ENCODE peak calls at places on chromosomes 6 and 20, in eight cellular contexts. One of them, this sample, is unnamed.

GRCh38 chr6:26232950-26233607 is 131.9 kb upstream of the BTN3A2 start:
- DNase-seq in pancreas: no peak
- DNase-seq in CD8-positive, alpha-beta memory T cell: peak; percentile 23
- DNase-seq in GM23248: no peak
- DNase-seq in adrenal gland: no peak
- DNase-seq in thoracic aorta: no peak
- DNase-seq in uterus: no peak
- DNase-seq in psoas muscle: no peak
- DNase-seq in this sample: no peak

GRCh38 chr20:31569163-31570020 is 35.7 kb upstream of the ID1 start:
- DNase-seq in pancreas: peak; percentile 59
- DNase-seq in CD8-positive, alpha-beta memory T cell: peak; percentile 49
- DNase-seq in GM23248: peak; percentile 80
- DNase-seq in adrenal gland: peak; percentile 50
- DNase-seq in thoracic aorta: no peak
- DNase-seq in uterus: peak; percentile 62
- DNase-seq in psoas muscle: peak; percentile 72
- DNase-seq in this sample: peak; percentile 75

GRCh38 chr6:8579372-8579771 is 144.0 kb upstream of the SLC35B3 start:
- DNase-seq in pancreas: no peak
- DNase-seq in CD8-positive, alpha-beta memory T cell: no peak
- DNase-seq in GM23248: no peak
- DNase-seq in adrenal gland: no peak
- DNase-seq in thoracic aorta: no peak
- DNase-seq in uterus: no peak
- DNase-seq in psoas muscle: no peak
- DNase-seq in this sample: no peak

GRCh38 chr6:28683945-28684538 is 158.4 kb downstream of the GPX5 start:
- DNase-seq in pancreas: no peak
- DNase-seq in CD8-positive, alpha-beta memory T cell: no peak
- DNase-seq in GM23248: peak; percentile 73
- DNase-seq in adrenal gland: peak; percentile 11
- DNase-seq in thoracic aorta: no peak
- DNase-seq in uterus: no peak
- DNase-seq in psoas muscle: no peak
- DNase-seq in this sample: no peak

GRCh38 chr6:170034294-170034693 is 256.6 kb downstream of the DLL1 start:
- DNase-seq in pancreas: peak; percentile 39
- DNase-seq in CD8-positive, alpha-beta memory T cell: no peak
- DNase-seq in GM23248: no peak
- DNase-seq in adrenal gland: peak; percentile 4
- DNase-seq in thoracic aorta: no peak
- DNase-seq in uterus: no peak
- DNase-seq in psoas muscle: no peak
- DNase-seq in this sample: peak; percentile 48

GRCh38 chr6:5087389-5087788 is 2.2 kb downstream of the PPP1R3G start:
- DNase-seq in pancreas: no peak
- DNase-seq in CD8-positive, alpha-beta memory T cell: no peak
- DNase-seq in GM23248: no peak
- DNase-seq in adrenal gland: peak; percentile 50
- DNase-seq in thoracic aorta: no peak
- DNase-seq in uterus: no peak
- DNase-seq in psoas muscle: peak; percentile 61
- DNase-seq in this sample: peak; percentile 71

GRCh38 chr6:168116975-168117899 is 38.2 kb upstream of the FRMD1 start:
- DNase-seq in pancreas: no peak
- DNase-seq in CD8-positive, alpha-beta memory T cell: no peak
- DNase-seq in GM23248: no peak
- DNase-seq in adrenal gland: peak; percentile 1
- DNase-seq in thoracic aorta: no peak
- DNase-seq in uterus: peak; percentile 7
- DNase-seq in psoas muscle: no peak
- DNase-seq in this sample: no peak

GRCh38 chr6:6315660-6316059 is 4.8 kb downstream of the F13A1 start:
- DNase-seq in pancreas: no peak
- DNase-seq in CD8-positive, alpha-beta memory T cell: no peak
- DNase-seq in GM23248: peak; percentile 58
- DNase-seq in adrenal gland: peak; percentile 37
- DNase-seq in thoracic aorta: no peak
- DNase-seq in uterus: peak; percentile 30
- DNase-seq in psoas muscle: no peak
- DNase-seq in this sample: no peak

GRCh38 chr6:15741405-15741804 is 78.6 kb upstream of the DTNBP1 start:
- DNase-seq in pancreas: no peak
- DNase-seq in CD8-positive, alpha-beta memory T cell: no peak
- DNase-seq in GM23248: no peak
- DNase-seq in adrenal gland: no peak
- DNase-seq in thoracic aorta: no peak
- DNase-seq in uterus: no peak
- DNase-seq in psoas muscle: no peak
- DNase-seq in this sample: no peak

GRCh38 chr6:26124550-26125014 is 37.4 kb downstream of the HFE start:
- DNase-seq in pancreas: no peak
- DNase-seq in CD8-positive, alpha-beta memory T cell: no peak
- DNase-seq in GM23248: peak; percentile 30
- DNase-seq in adrenal gland: no peak
- DNase-seq in thoracic aorta: no peak
- DNase-seq in uterus: no peak
- DNase-seq in psoas muscle: no peak
- DNase-seq in this sample: no peak

GRCh38 chr6:150720774-150721233 is 121.1 kb downstream of the PLEKHG1 start:
- DNase-seq in pancreas: no peak
- DNase-seq in CD8-positive, alpha-beta memory T cell: no peak
- DNase-seq in GM23248: peak; percentile 6
- DNase-seq in adrenal gland: no peak
- DNase-seq in thoracic aorta: no peak
- DNase-seq in uterus: no peak
- DNase-seq in psoas muscle: no peak
- DNase-seq in this sample: no peak

GRCh38 chr6:88899569-88900316 is 63.7 kb downstream of the RNGTT start:
- DNase-seq in pancreas: no peak
- DNase-seq in CD8-positive, alpha-beta memory T cell: no peak
- DNase-seq in GM23248: no peak
- DNase-seq in adrenal gland: no peak
- DNase-seq in thoracic aorta: no peak
- DNase-seq in uterus: no peak
- DNase-seq in psoas muscle: no peak
- DNase-seq in this sample: no peak

GRCh38 chr20:14609328-14610221 is 272.2 kb upstream of the FLRT3 start:
- DNase-seq in pancreas: no peak
- DNase-seq in CD8-positive, alpha-beta memory T cell: no peak
- DNase-seq in GM23248: no peak
- DNase-seq in adrenal gland: no peak
- DNase-seq in thoracic aorta: no peak
- DNase-seq in uterus: no peak
- DNase-seq in psoas muscle: no peak
- DNase-seq in this sample: no peak

GRCh38 chr20:10492065-10492464 is 57.0 kb downstream of the SLX4IP start:
- DNase-seq in pancreas: no peak
- DNase-seq in CD8-positive, alpha-beta memory T cell: no peak
- DNase-seq in GM23248: peak; percentile 51
- DNase-seq in adrenal gland: no peak
- DNase-seq in thoracic aorta: no peak
- DNase-seq in uterus: no peak
- DNase-seq in psoas muscle: no peak
- DNase-seq in this sample: no peak

GRCh38 chr20:8161262-8162071 is 29.4 kb downstream of the PLCB1 start:
- DNase-seq in pancreas: no peak
- DNase-seq in CD8-positive, alpha-beta memory T cell: no peak
- DNase-seq in GM23248: peak; percentile 77
- DNase-seq in adrenal gland: no peak
- DNase-seq in thoracic aorta: no peak
- DNase-seq in uterus: no peak
- DNase-seq in psoas muscle: no peak
- DNase-seq in this sample: no peak

GRCh38 chr6:101195581-101195980 is 197.9 kb upstream of the GRIK2 start:
- DNase-seq in pancreas: no peak
- DNase-seq in CD8-positive, alpha-beta memory T cell: no peak
- DNase-seq in GM23248: no peak
- DNase-seq in adrenal gland: no peak
- DNase-seq in thoracic aorta: no peak
- DNase-seq in uterus: no peak
- DNase-seq in psoas muscle: no peak
- DNase-seq in this sample: no peak

GRCh38 chr6:29563435-29563834 is 3.9 kb upstream of the UBD start:
- DNase-seq in pancreas: no peak
- DNase-seq in CD8-positive, alpha-beta memory T cell: no peak
- DNase-seq in GM23248: no peak
- DNase-seq in adrenal gland: no peak
- DNase-seq in thoracic aorta: no peak
- DNase-seq in uterus: no peak
- DNase-seq in psoas muscle: no peak
- DNase-seq in this sample: no peak

GRCh38 chr20:35490736-35491181 is 35.4 kb downstream of the CEP250 start:
- DNase-seq in pancreas: no peak
- DNase-seq in CD8-positive, alpha-beta memory T cell: peak; percentile 54
- DNase-seq in GM23248: no peak
- DNase-seq in adrenal gland: no peak
- DNase-seq in thoracic aorta: no peak
- DNase-seq in uterus: no peak
- DNase-seq in psoas muscle: no peak
- DNase-seq in this sample: no peak

GRCh38 chr20:58871533-58872102 is 19.1 kb downstream of the GNAS start:
- DNase-seq in pancreas: no peak
- DNase-seq in CD8-positive, alpha-beta memory T cell: no peak
- DNase-seq in GM23248: no peak
- DNase-seq in adrenal gland: no peak
- DNase-seq in thoracic aorta: no peak
- DNase-seq in uterus: no peak
- DNase-seq in psoas muscle: no peak
- DNase-seq in this sample: no peak

GRCh38 chr20:13841206-13841605 is 56.4 kb downstream of the NDUFAF5 start:
- DNase-seq in pancreas: no peak
- DNase-seq in CD8-positive, alpha-beta memory T cell: no peak
- DNase-seq in GM23248: no peak
- DNase-seq in adrenal gland: no peak
- DNase-seq in thoracic aorta: no peak
- DNase-seq in uterus: no peak
- DNase-seq in psoas muscle: no peak
- DNase-seq in this sample: no peak

DNA sequence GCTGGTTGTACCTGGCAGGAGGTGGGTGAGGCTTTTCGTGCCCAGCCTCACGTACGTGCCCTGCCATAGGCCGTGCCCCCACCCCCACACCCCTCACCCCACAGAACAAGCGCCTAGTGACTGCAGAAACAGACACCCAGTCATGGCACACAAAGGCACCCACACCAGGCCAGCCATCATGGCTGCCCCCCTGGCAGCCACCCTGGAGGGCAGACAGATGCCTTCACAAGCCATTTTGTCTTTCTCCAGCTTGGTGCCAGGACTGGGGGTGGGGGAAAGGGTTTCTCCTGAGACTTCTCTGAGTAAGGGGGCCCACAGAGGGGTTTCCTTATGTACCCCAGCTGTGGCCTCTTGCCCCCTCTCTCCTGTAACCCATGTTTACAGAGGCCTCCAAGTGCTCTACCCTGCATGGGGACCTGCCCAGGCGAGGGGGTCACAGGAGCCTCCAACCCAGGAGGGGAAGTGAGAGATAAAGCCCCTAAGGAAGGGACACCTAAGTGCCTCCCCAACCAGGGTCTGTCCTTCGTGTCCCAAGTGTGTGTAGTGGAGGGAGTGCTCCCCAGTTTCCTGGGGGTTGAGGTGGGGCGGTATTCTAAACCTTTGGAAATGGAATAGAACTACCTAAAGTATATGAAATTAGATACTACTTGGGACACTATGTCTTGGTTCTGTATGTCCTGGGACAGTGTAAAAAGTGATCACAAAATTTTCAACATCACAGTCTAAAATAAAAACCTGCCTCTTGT is 49.9 kb downstream of the MRPL14 start:
- DNase-seq in pancreas: no peak
- DNase-seq in CD8-positive, alpha-beta memory T cell: no peak
- DNase-seq in GM23248: no peak
- DNase-seq in adrenal gland: no peak
- DNase-seq in thoracic aorta: no peak
- DNase-seq in uterus: no peak
- DNase-seq in psoas muscle: peak; percentile 30
- DNase-seq in this sample: no peak
- H3K4me1 ChIP-seq in pancreas: peaks cover 8% of the 10 kb centered on the region
- H3K4me1 ChIP-seq in CD8-positive, alpha-beta memory T cell: peaks cover 17% of the 10 kb centered on the region
- H3K4me1 ChIP-seq in GM23248: peaks cover 24% of the 10 kb centered on the region
- H3K4me1 ChIP-seq in adrenal gland: peaks cover 19% of the 10 kb centered on the region
- H3K4me1 ChIP-seq in thoracic aorta: peaks cover 39% of the 10 kb centered on the region
- H3K4me1 ChIP-seq in uterus: peaks cover 14% of the 10 kb centered on the region
- H3K4me1 ChIP-seq in psoas muscle: peaks cover 24% of the 10 kb centered on the region
- H3K4me1 ChIP-seq in this sample: peaks cover 26% of the 10 kb centered on the region

GRCh38 chr20:18514127-18514526 is 6.4 kb downstream of the SEC23B start:
- DNase-seq in pancreas: no peak
- DNase-seq in CD8-positive, alpha-beta memory T cell: no peak
- DNase-seq in GM23248: no peak
- DNase-seq in adrenal gland: no peak
- DNase-seq in thoracic aorta: no peak
- DNase-seq in uterus: no peak
- DNase-seq in psoas muscle: no peak
- DNase-seq in this sample: no peak
- H3K36me3 ChIP-seq in pancreas: peaks cover 36% of the 10 kb centered on the region
- H3K36me3 ChIP-seq in CD8-positive, alpha-beta memory T cell: peaks cover 4% of the 10 kb centered on the region
- H3K36me3 ChIP-seq in GM23248: peaks cover 41% of the 10 kb centered on the region
- H3K36me3 ChIP-seq in adrenal gland: no peaks in the 10 kb centered on the region
- H3K36me3 ChIP-seq in thoracic aorta: peaks cover 22% of the 10 kb centered on the region
- H3K36me3 ChIP-seq in uterus: no peaks in the 10 kb centered on the region
- H3K36me3 ChIP-seq in psoas muscle: no peaks in the 10 kb centered on the region
- H3K36me3 ChIP-seq in this sample: peaks cover 74% of the 10 kb centered on the region

DNA sequence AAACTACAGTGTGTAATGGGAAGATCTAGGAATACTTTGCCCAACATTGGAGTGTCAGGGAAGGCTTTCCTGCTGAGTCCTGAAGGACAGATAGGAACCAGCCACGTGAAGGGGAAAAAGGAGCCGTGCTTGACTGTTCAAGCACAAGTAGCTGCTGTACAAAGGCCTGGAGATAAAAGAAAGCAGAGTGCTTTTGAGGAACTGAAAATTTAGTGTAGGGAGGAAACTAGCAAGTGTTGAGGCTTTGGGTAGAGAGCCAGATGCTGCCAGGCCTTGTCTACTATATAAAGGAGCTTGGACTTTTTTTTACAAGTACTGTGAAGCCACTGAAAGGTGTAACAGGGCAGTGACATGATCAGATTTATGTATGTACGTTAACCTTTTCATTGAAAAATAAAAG is 39.0 kb downstream of the DSE start:
- DNase-seq in pancreas: no peak
- DNase-seq in CD8-positive, alpha-beta memory T cell: no peak
- DNase-seq in GM23248: no peak
- DNase-seq in adrenal gland: no peak
- DNase-seq in thoracic aorta: no peak
- DNase-seq in uterus: no peak
- DNase-seq in psoas muscle: no peak
- DNase-seq in this sample: no peak
- H3K4me1 ChIP-seq in pancreas: no peaks in the 10 kb centered on the region
- H3K4me1 ChIP-seq in CD8-positive, alpha-beta memory T cell: no peaks in the 10 kb centered on the region
- H3K4me1 ChIP-seq in GM23248: peaks cover 48% of the 10 kb centered on the region
- H3K4me1 ChIP-seq in adrenal gland: peaks cover 50% of the 10 kb centered on the region
- H3K4me1 ChIP-seq in thoracic aorta: peaks cover 50% of the 10 kb centered on the region
- H3K4me1 ChIP-seq in uterus: peaks cover 19% of the 10 kb centered on the region
- H3K4me1 ChIP-seq in psoas muscle: peaks cover 68% of the 10 kb centered on the region
- H3K4me1 ChIP-seq in this sample: peaks cover 28% of the 10 kb centered on the region

DNA sequence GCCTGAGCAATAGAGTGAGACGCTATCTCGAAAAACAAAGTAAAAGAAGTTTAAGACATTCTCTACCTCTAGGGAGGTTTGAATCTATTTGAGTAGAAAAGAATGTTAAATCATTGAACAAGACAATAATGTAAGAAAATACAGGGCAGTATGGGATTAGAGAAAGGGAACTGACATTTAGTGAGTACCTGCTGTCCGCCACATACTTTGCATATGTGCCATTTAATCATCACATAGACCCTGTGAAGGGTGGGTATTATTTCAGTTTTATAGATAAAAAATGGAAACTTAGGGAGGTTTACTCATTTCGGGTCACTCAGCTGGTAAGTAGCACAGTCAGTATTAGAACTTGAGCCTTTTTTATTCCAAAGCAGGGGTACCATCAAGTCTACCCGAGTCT is 31.4 kb downstream of the STK4 start:
- DNase-seq in pancreas: no peak
- DNase-seq in CD8-positive, alpha-beta memory T cell: no peak
- DNase-seq in GM23248: no peak
- DNase-seq in adrenal gland: no peak
- DNase-seq in thoracic aorta: no peak
- DNase-seq in uterus: no peak
- DNase-seq in psoas muscle: no peak
- DNase-seq in this sample: no peak
- H3K36me3 ChIP-seq in pancreas: peaks cover 27% of the 10 kb centered on the region
- H3K36me3 ChIP-seq in CD8-positive, alpha-beta memory T cell: peaks cover 66% of the 10 kb centered on the region
- H3K36me3 ChIP-seq in GM23248: peaks cover 48% of the 10 kb centered on the region
- H3K36me3 ChIP-seq in adrenal gland: no peaks in the 10 kb centered on the region
- H3K36me3 ChIP-seq in thoracic aorta: peaks cover 34% of the 10 kb centered on the region
- H3K36me3 ChIP-seq in uterus: no peaks in the 10 kb centered on the region
- H3K36me3 ChIP-seq in psoas muscle: peaks cover 12% of the 10 kb centered on the region
- H3K36me3 ChIP-seq in this sample: peaks cover 74% of the 10 kb centered on the region